ENCODE peak calls at places on chromosome 10, in four cellular contexts. E is A549, J is sigmoid colon, B is spleen. O is an unnamed sample. For H3K9me3, the result is how much of the 10 kb centered on the place peaks cover.

GRCh38 chr10:33813415-33813814 is 478.9 kb upstream of the NRP1 start:
- DNase-seq in E (no peak), B (no peak), J (no peak), O (no peak)

GRCh38 chr10:91551856-91552255 is 81.0 kb downstream of the PPP1R3C start:
- DNase-seq in B (no peak), E (peak), J (no peak), O (no peak)

GRCh38 chr10:121668336-121669009 is 70.2 kb upstream of the FGFR2 start:
- DNase-seq in E (no peak), J (peak), B (no peak), O (no peak)

GRCh38 chr10:66931949-66932343 is 6.1 kb downstream of the LRRTM3 start:
- DNase-seq in B (no peak), J (no peak), E (no peak), O (no peak)

GRCh38 chr10:71893258-71893815 is 42.3 kb upstream of the PSAP start:
- DNase-seq in E (no peak), J (no peak), B (peak), O (no peak)

GRCh38 chr10:87837445-87837844 is 19.4 kb upstream of the ATAD1 start:
- DNase-seq in E (no peak), B (no peak), J (no peak), O (no peak)

GRCh38 chr10:72171175-72171630 is 44.6 kb upstream of the ANAPC16 start:
- DNase-seq in B (no peak), E (peak), J (no peak), O (no peak)

GRCh38 chr10:46517541-46517940 is 38.9 kb downstream of the GPRIN2 start:
- DNase-seq in B (peak), E (no peak), J (no peak), O (no peak)

GRCh38 chr10:63522129-63522687 is 1.0 kb downstream of the REEP3 start:
- DNase-seq in J (no peak), B (no peak), E (peak), O (no peak)

GRCh38 chr10:63523015-63523414 is 1.8 kb downstream of the REEP3 start:
- DNase-seq in B (no peak), J (no peak), E (no peak), O (no peak)

GRCh38 chr10:63528084-63528744 is 7.0 kb downstream of the REEP3 start:
- DNase-seq in E (no peak), B (no peak), J (no peak), O (no peak)

GRCh38 chr10:63527401-63527800 is 6.2 kb downstream of the REEP3 start:
- DNase-seq in J (no peak), B (no peak), E (no peak), O (no peak)

GRCh38 chr10:63525021-63525420 is 3.8 kb downstream of the REEP3 start:
- DNase-seq in B (no peak), J (no peak), E (no peak), O (no peak)
- H3K9me3 ChIP-seq in B (under half), J (under half), E (under half), O (under half)

DNA sequence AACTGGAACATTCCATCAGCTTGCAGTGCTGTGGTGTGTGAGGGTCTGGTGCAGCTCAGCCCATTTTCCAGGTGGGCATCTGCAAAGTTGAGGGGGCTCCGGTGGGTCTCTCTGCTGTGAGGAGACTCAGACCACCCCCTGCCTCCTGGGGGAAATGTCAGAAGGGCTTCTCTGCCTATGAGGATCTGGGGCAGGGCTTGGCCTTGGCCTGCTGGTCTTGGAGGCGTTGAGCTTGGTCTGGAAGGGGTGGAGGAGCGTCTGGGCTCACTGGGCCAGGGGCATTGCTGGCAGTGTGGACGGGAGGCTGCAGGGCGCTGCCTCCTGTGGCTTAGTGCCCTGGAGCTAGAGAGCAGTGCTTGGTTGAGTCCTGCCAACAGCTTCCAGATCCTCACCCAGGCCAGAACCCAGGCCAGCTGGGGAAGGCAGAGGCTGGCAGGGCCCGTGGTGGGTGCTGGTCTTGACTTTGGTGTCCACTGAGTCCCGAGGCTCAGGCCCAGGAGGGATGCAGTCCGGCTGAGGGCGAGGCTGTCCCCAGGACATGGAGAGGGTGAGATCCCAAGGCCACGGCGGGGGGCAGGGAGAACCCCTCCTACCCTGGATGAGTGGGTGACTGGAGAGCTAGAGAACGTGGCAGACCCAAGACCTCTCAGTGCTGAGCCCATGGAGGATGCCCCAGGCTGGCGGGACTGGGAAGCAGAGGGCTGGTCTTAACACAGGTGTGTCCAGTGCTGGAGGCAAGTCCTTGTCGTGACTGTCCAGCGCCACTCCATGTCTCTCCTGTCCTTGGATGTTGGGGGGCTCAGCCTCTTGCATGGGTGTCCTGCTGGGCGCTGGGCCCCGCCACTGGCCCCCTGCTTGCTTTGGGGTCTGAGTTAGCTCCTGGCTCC is 2.8 kb downstream of the SPRN start:
- DNase-seq in J (no peak), E (no peak), B (peak), O (no peak)
- TF ChIP-seq POLR2A in J (no peak), E (no peak), B (no peak), O (no peak)

DNA sequence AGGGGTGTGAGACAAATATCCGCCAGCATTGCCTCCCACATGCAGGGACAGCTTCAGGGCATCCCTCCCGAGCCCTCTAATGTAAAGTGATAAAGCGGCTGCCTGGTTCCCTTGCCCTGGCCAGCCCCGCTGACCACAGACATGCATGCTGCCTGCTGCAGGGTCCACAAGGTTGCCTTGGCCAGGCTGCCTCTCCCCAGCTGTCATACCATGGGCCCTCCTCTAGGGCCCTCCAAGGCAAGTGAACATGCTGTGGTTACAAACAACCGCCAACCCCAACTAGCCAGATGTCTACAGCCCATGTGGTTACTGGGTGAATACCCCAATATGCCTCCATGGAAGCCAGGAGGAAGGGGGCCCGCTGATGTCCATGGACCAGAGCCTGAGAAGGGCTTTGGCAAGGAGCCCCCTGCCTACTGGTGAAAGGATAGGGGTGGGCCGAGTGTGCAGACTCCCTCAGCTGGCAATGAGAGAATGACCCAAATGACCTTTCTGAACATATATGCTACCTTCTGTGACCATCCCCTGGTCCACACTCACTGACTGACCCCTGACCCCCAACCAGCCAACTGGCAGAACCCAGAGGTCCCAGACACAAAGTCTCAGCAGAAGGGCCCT is 37.4 kb downstream of the GRID1 start:
- DNase-seq in B (peak), E (no peak), J (peak), O (no peak)
- H3K9me3 ChIP-seq in B (under half), E (under half), J (under half), O (under half)

DNA sequence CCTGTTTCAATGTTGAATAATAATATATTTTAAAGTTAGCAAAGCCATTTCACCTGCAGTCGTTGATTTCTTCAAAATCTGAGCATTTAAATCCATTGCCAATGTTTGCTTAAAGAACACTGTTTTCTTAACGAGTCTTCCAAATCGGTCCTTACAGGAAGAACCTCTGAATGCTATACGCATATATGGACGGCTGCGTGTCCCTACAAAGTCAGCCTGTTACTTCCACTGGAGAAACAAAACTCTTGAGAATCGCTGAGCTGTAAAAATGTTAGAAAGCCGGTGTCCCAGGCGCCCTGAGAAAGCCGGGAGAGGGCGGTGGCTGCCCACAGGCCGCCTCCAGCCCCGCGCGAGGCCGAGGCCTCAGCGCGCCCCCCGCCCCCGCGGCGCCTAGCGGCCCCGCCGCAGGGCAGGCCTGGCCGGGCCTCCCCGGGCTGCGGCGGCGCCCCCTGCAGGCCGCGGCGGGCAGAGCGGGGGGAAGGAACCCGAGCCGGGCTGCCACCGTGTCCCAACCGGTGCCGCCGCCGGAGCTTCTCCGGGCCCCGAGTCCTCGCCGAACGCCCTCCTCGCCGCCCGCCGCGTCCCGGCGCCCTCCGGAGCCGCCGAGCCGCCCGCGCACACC is at the start of gene FHIP2A:
- DNase-seq in J (peak), B (peak), E (peak), O (no peak)
- TF ChIP-seq POLR2A in J (no peak), B (no peak), E (peak), O (peak)

GRCh38 chr10:113690749-113691148 is 11.0 kb downstream of the CASP7 start:
- DNase-seq in B (no peak), E (no peak), J (no peak), O (no peak)
- H3K9me3 ChIP-seq in B (half or more), E (under half), J (under half), O (under half)

DNA sequence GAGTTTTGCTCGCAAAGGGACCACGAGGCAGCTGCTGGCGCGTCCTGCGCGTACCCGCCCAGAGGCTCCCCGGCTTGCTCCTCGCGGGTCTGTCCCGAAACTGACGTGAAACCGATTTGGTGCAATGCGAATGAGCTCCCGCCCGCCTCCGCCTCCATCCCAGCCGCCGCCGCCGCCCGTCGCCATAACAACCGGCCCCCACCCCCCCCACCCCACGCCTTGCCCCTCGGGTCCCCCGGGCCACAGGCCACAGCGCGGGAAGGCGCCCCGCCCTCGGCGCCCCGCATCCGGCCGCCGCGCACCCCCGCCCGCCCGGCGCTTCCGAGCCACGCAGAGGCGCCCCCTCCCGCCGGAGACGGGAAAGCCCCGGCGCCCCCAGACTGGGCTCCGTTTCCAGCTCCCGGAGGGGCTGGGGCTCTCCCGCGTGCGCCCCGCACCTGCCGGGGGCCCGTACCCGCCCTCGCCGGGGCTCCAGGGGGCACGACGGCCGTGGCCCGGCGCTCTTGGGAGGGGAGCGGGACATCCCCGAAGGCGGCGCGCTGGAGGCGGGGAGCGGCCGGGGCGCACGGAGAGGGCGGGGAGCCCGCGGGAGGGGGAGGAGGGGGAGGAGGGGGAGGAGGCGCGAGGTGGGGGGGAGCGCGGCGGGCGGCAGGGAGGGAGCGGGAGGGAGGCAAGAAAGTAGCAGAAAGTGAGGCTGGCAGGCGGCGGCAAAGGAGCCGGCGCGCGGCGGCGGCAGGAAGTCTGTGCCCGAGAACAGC is at the start of gene CAMK1D:
- DNase-seq in E (peak), B (peak), J (peak), O (peak)
- TF ChIP-seq POLR2A in E (peak), B (no peak), J (peak), O (peak)